ENCODE peak calls at places on chromosomes 13 and 19, in five cellular contexts. E is brain microvascular endothelial cell, L is Peyer's patch, B is cardiac fibroblast, D is body of pancreas. Y is an unnamed sample.

GRCh38 chr13:21344662-21345176 is 114.4 kb downstream of the ZDHHC20 start:
- DNase-seq in E (no peak), L (no peak), B (no peak), D (no peak), Y (no peak)

GRCh38 chr13:26380930-26381329 is 127.0 kb downstream of the CDK8 start:
- DNase-seq in E (no peak), L (no peak), B (no peak), D (no peak), Y (no peak)

GRCh38 chr19:36665832-36666231 is 805 bp downstream of the ZNF461 start:
- DNase-seq in E (no peak), L (no peak), B (no peak), D (no peak), Y (no peak)

GRCh38 chr19:19434483-19435045 is 29.1 kb downstream of the GATAD2A start:
- DNase-seq in E (no peak), L (no peak), B (peak), D (peak), Y (peak)

GRCh38 chr13:47027797-47028437 is 131.1 kb upstream of the HTR2A start:
- DNase-seq in E (peak), L (no peak), B (no peak), D (no peak), Y (no peak)

GRCh38 chr19:51439021-51439465 is 19.2 kb downstream of the SIGLEC8 start:
- DNase-seq in E (no peak), L (no peak), B (peak), D (no peak), Y (no peak)

GRCh38 chr19:51127032-51127431 is 2.3 kb downstream of the SIGLEC9 start:
- DNase-seq in E (no peak), L (no peak), B (no peak), D (no peak), Y (no peak)

GRCh38 chr13:57375876-57376275 is 208.9 kb downstream of the PRR20E start:
- DNase-seq in E (no peak), L (no peak), B (no peak), D (no peak), Y (no peak)

GRCh38 chr13:48818495-48818961 is 157.2 kb upstream of the FNDC3A start:
- DNase-seq in E (peak), L (no peak), B (peak), D (no peak), Y (peak)

GRCh38 chr13:53126803-53127202 is 98.2 kb downstream of the OLFM4 start:
- DNase-seq in E (no peak), L (no peak), B (no peak), D (peak), Y (no peak)

GRCh38 chr19:2607712-2608601 is 94.5 kb downstream of the GNG7 start:
- DNase-seq in E (no peak), L (peak), B (no peak), D (no peak), Y (no peak)

GRCh38 chr13:73535341-73535740 is 476.5 kb downstream of the KLF5 start:
- DNase-seq in E (no peak), L (no peak), B (no peak), D (no peak), Y (no peak)

GRCh38 chr19:10419200-10419645 is 1.1 kb upstream of the PDE4A start:
- DNase-seq in E (no peak), L (no peak), B (no peak), D (no peak), Y (no peak)

GRCh38 chr13:34618654-34619053 is 323.4 kb upstream of the NBEA start:
- DNase-seq in E (no peak), L (no peak), B (no peak), D (peak), Y (no peak)

GRCh38 chr13:92187378-92187989 is 789.1 kb downstream of the GPC5 start:
- DNase-seq in E (peak), L (no peak), B (peak), D (peak), Y (peak)

GRCh38 chr13:69319659-69320058 is 788.0 kb upstream of the ATXN8OS start:
- DNase-seq in E (no peak), L (no peak), B (no peak), D (no peak), Y (no peak)

GRCh38 chr13:113855012-113855921 is 8.6 kb downstream of the GAS6 start:
- DNase-seq in E (no peak), L (peak), B (peak), D (no peak), Y (no peak)

GRCh38 chr19:17021793-17022590 is 4.6 kb downstream of the CPAMD8 start:
- DNase-seq in E (no peak), L (no peak), B (peak), D (no peak), Y (peak)

GRCh38 chr19:17933414-17934129 is 757 bp downstream of the CCDC124 start:
- DNase-seq in E (peak), L (peak), B (peak), D (no peak), Y (peak)

GRCh38 chr13:48567521-48568331 is 34.8 kb upstream of the RCBTB2 start:
- DNase-seq in E (no peak), L (no peak), B (peak), D (no peak), Y (peak)

GRCh38 chr19:45146251-45146650 is 14.5 kb downstream of the NKPD1 start:
- DNase-seq in E (no peak), L (no peak), B (no peak), D (no peak), Y (no peak)

GRCh38 chr13:21413013-21413412 is 46.1 kb downstream of the ZDHHC20 start:
- DNase-seq in E (no peak), L (no peak), B (peak), D (no peak), Y (no peak)

GRCh38 chr19:19460258-19460731 is 54.8 kb downstream of the GATAD2A start:
- DNase-seq in E (no peak), L (no peak), B (peak), D (no peak), Y (no peak)

GRCh38 chr13:94739235-94739634 is 26.9 kb upstream of the SOX21 start:
- DNase-seq in E (no peak), L (no peak), B (no peak), D (no peak), Y (no peak)

GRCh38 chr13:50521750-50522149 is 321.7 kb downstream of the DLEU7 start:
- DNase-seq in E (no peak), L (no peak), B (peak), D (peak), Y (peak)

GRCh38 chr19:30919737-30920136 is 429.5 kb downstream of the TSHZ3 start:
- DNase-seq in E (no peak), L (no peak), B (no peak), D (no peak), Y (no peak)

GRCh38 chr13:48038763-48039162 is 1.2 kb downstream of the NUDT15 start:
- DNase-seq in E (no peak), L (no peak), B (no peak), D (no peak), Y (no peak)

GRCh38 chr13:114068723-114069322 is 63.6 kb downstream of the RASA3 start:
- DNase-seq in E (no peak), L (peak), B (peak), D (no peak), Y (peak)

GRCh38 chr19:40315812-40316475 is 30.8 kb upstream of the AKT2 start:
- DNase-seq in E (no peak), L (no peak), B (no peak), D (no peak), Y (no peak)

GRCh38 chr19:35199481-35199880 is 29.1 kb downstream of the FAM187B start:
- DNase-seq in E (no peak), L (no peak), B (no peak), D (no peak), Y (no peak)

GRCh38 chr13:97491452-97491851 is 57.5 kb downstream of the RAP2A start:
- DNase-seq in E (no peak), L (no peak), B (no peak), D (no peak), Y (no peak)

GRCh38 chr19:16628984-16629691 is 1.1 kb upstream of the MED26 start:
- DNase-seq in E (peak), L (no peak), B (peak), D (peak), Y (peak)

DNA sequence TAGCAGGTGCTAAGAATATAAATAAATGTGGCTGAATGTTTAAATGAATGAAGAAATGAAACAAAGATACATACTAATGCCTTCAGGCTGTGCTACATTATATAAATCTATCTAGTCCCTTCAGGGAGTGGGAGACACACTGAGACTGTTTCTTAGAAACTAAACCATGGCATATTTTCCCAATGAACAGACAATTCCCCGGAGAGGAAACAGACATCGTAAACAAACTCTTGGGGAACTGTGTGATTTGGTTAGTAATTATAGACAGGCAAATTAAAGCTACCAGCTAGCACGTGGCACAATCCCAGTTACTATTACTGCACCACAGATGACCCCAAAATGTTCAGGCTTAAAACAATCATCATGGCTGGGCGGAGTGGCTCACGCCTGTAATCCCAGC is 9.7 kb upstream of the FEM1A start:
- DNase-seq in E (no peak), L (no peak), B (no peak), D (no peak), Y (no peak)
- H3K4me3 ChIP-seq in E (no peak), L (no peak), B (no peak), D (no peak), Y (no peak)

GRCh38 chr19:55014714-55015113 is 23.4 kb downstream of the GP6 start:
- DNase-seq in E (no peak), L (no peak), B (no peak), D (no peak), Y (no peak)

GRCh38 chr19:55016017-55016416 is 22.0 kb downstream of the GP6 start:
- DNase-seq in E (no peak), L (no peak), B (no peak), D (no peak), Y (no peak)

GRCh38 chr19:55015126-55015525 is 22.9 kb downstream of the GP6 start:
- DNase-seq in E (no peak), L (no peak), B (no peak), D (no peak), Y (no peak)

GRCh38 chr19:55018216-55018615 is 19.8 kb downstream of the GP6 start:
- DNase-seq in E (no peak), L (no peak), B (no peak), D (no peak), Y (no peak)

GRCh38 chr19:55018633-55019032 is 19.4 kb downstream of the GP6 start:
- DNase-seq in E (no peak), L (no peak), B (no peak), D (no peak), Y (no peak)
- H3K4me3 ChIP-seq in E (no peak), L (no peak), B (no peak), D (no peak), Y (no peak)

DNA sequence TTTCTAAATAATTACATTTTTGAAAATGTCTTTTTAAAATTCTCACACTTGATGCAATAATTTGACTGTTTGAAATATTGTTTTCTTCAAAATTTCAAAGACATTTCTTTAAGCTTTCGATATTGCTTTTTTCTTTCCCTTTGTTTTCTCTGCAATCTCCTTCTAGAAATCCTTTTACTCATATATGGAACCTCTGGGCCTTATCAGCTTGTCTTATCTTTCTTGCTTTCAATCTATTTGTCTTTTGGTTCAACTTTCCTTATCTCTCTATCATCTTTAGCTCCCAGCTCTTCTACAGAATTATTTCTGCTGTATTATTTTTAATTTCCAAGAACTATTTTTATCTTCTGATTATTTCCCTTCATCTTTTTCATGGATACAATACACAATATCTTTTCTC is 80.7 kb upstream of the DIAPH3 start:
- DNase-seq in E (no peak), L (no peak), B (no peak), D (no peak), Y (no peak)
- H3K4me3 ChIP-seq in E (no peak), L (no peak), B (no peak), D (no peak), Y (no peak)

GRCh38 chr13:28052945-28053344 is 47.4 kb downstream of the FLT3 start:
- DNase-seq in E (no peak), L (no peak), B (no peak), D (no peak), Y (no peak)

GRCh38 chr13:28055362-28055761 is 45.0 kb downstream of the FLT3 start:
- DNase-seq in E (no peak), L (no peak), B (no peak), D (no peak), Y (no peak)

GRCh38 chr13:28056426-28056825 is 44.0 kb downstream of the FLT3 start:
- DNase-seq in E (no peak), L (no peak), B (no peak), D (no peak), Y (no peak)

GRCh38 chr13:28059214-28059613 is 41.2 kb downstream of the FLT3 start:
- DNase-seq in E (peak), L (peak), B (peak), D (peak), Y (peak)

GRCh38 chr13:28056970-28057712 is 43.2 kb downstream of the FLT3 start:
- DNase-seq in E (no peak), L (no peak), B (no peak), D (no peak), Y (no peak)
- H3K4me3 ChIP-seq in E (no peak), L (no peak), B (no peak), D (no peak), Y (no peak)

DNA sequence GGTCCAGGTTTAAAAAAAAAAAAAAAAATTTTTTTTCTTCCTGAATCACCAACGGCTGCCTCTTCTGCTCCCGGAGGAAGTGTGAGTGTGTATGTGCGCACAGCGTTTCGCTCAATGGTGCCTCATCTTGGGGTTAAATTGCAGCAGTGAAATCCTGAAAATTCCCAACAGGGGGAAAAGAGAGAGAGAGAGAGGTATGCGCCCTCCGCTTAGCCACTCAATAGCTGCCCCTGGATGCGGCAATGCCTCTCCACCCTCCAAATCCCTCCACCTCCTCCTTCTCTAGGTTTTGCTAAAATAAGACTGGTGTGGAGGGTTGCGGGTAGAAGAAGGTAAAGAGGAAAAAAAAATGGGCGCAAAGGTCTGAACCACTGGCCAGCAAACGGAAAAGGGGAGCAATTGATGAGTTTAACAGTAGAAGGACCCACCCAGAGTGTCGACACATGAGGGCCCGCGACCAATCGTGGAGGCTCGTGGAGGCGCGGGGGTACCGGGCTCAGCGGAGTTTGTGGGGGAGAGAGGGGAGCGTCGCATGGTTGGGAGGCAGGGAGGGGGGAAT is 853 bp upstream of the CACNA1A start:
- DNase-seq in E (no peak), L (no peak), B (peak), D (no peak), Y (peak)
- H3K4me3 ChIP-seq in E (no peak), L (no peak), B (no peak), D (no peak), Y (peak)

DNA sequence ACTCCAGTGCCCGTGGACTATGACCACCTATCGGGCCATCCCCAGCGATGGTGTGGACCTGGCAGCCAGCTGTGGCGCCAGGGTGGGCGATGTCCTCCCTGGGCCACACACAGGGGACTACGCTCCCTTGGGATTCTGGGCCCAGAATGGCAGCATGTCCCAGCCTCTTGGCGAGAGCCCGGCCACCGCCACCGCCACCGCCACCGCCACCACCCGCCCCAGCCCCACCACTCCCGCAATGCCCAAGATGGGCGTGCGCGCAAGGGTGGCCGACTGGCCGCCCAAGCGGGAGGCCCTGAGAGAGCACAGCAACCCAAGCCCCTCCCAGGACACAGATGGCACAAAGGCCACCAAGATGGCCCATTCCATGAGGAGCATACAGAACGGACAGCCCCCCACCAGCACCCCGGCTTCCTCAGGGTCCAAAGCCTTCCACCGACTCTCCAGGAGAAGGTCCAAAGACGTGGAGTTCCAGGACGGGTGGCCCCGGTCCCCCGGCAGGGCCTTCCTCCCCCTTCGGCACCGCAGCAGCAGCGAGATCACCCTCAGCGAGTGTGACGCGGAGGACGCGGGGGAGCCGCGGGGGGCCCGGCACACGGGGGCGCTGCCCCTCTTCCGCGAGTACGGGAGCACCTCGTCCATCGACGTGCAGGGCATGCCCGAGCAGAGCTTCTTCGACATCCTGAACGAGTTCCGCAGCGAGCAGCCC is 142.3 kb downstream of the DPF1 start:
- DNase-seq in E (no peak), L (no peak), B (no peak), D (no peak), Y (no peak)
- H3K4me3 ChIP-seq in E (no peak), L (no peak), B (no peak), D (no peak), Y (no peak)